ENCODE peak calls at places on chromosomes 3 and 15, in ten cellular contexts. H, N, K, T, P, O, I, U, Y and B are unnamed samples.
A peak's percentile ranks its signal among the peaks of the same experiment; 100 is the strongest.

GRCh38 chr3:54889731-54890130 is 38.1 kb downstream of the LRTM1 start:
- DNase-seq in H (no peak), N (no peak), K (no peak), T (no peak), P (no peak), O (no peak), I (no peak), U (no peak), Y (no peak), B (no peak)

GRCh38 chr3:24129549-24129948 is 184.5 kb downstream of the NR1D2 start:
- DNase-seq in H (no peak), N (peak; percentile 24), K (no peak), T (no peak), P (no peak), O (no peak), I (no peak), U (no peak), Y (peak; percentile 81), B (no peak)

GRCh38 chr15:39159833-39160232 is 421.0 kb upstream of the THBS1 start:
- DNase-seq in H (no peak), N (no peak), K (no peak), T (no peak), P (no peak), O (no peak), I (no peak), U (no peak), Y (no peak), B (no peak)

GRCh38 chr15:48802867-48803266 is 8.0 kb downstream of the CEP152 start:
- DNase-seq in H (no peak), N (no peak), K (no peak), T (no peak), P (no peak), O (no peak), I (no peak), U (no peak), Y (no peak), B (no peak)

GRCh38 chr3:42936157-42936981 is 30.4 kb downstream of the ZNF662 start:
- DNase-seq in H (no peak), N (no peak), K (no peak), T (no peak), P (no peak), O (no peak), I (peak; percentile 47), U (no peak), Y (no peak), B (no peak)

GRCh38 chr15:55277116-55277564 is 12.5 kb downstream of the RAB27A start:
- DNase-seq in H (peak; percentile 93), N (no peak), K (no peak), T (peak; percentile 23), P (no peak), O (no peak), I (no peak), U (no peak), Y (no peak), B (no peak)

GRCh38 chr15:67543348-67543718 is 830 bp downstream of the MAP2K5 start:
- DNase-seq in H (peak; percentile 27), N (no peak), K (no peak), T (no peak), P (peak; percentile 50), O (peak; percentile 23), I (no peak), U (no peak), Y (no peak), B (peak; percentile 45)

GRCh38 chr15:82043130-82043673 is 2.6 kb downstream of the MEX3B start:
- DNase-seq in H (no peak), N (no peak), K (no peak), T (no peak), P (no peak), O (no peak), I (no peak), U (no peak), Y (peak; percentile 16), B (no peak)

GRCh38 chr15:70190965-70191364 is 93.2 kb upstream of the TLE3 start:
- DNase-seq in H (no peak), N (no peak), K (no peak), T (no peak), P (no peak), O (no peak), I (no peak), U (no peak), Y (no peak), B (no peak)

GRCh38 chr15:33801954-33802353 is 166.3 kb upstream of the CHRM5 start:
- DNase-seq in H (no peak), N (no peak), K (no peak), T (no peak), P (no peak), O (no peak), I (no peak), U (no peak), Y (no peak), B (no peak)

GRCh38 chr3:63976166-63976861 is 47.0 kb downstream of the PSMD6 start:
- DNase-seq in H (no peak), N (no peak), K (no peak), T (no peak), P (no peak), O (no peak), I (no peak), U (no peak), Y (no peak), B (no peak)

GRCh38 chr3:12483364-12483763 is 916 bp upstream of the TSEN2 start:
- DNase-seq in H (no peak), N (no peak), K (no peak), T (no peak), P (no peak), O (no peak), I (no peak), U (no peak), Y (peak; percentile 23), B (no peak)

GRCh38 chr3:50193286-50193685 is 1.9 kb downstream of the GNAT1 start:
- DNase-seq in H (no peak), N (no peak), K (no peak), T (no peak), P (no peak), O (no peak), I (no peak), U (no peak), Y (no peak), B (no peak)

GRCh38 chr3:102053375-102053989 is 204.2 kb downstream of the NFKBIZ start:
- DNase-seq in H (peak; percentile 31), N (no peak), K (no peak), T (no peak), P (no peak), O (no peak), I (no peak), U (no peak), Y (no peak), B (no peak)

GRCh38 chr3:124850633-124851032 is 36.5 kb downstream of the ITGB5 start:
- DNase-seq in H (no peak), N (no peak), K (no peak), T (no peak), P (peak; percentile 30), O (no peak), I (no peak), U (no peak), Y (no peak), B (no peak)

GRCh38 chr3:46711305-46711704 is 6.4 kb downstream of the PRSS50 start:
- DNase-seq in H (no peak), N (no peak), K (no peak), T (no peak), P (peak; percentile 35), O (no peak), I (no peak), U (no peak), Y (no peak), B (no peak)

GRCh38 chr15:29636140-29636539 is 186.1 kb downstream of the TJP1 start:
- DNase-seq in H (no peak), N (no peak), K (no peak), T (no peak), P (no peak), O (no peak), I (no peak), U (no peak), Y (no peak), B (no peak)

GRCh38 chr3:66304293-66304692 is 83.5 kb downstream of the SLC25A26 start:
- DNase-seq in H (no peak), N (no peak), K (no peak), T (no peak), P (no peak), O (no peak), I (no peak), U (no peak), Y (no peak), B (no peak)

GRCh38 chr15:63663906-63664305 is 66.7 kb downstream of the FBXL22 start:
- DNase-seq in H (no peak), N (no peak), K (no peak), T (no peak), P (no peak), O (no peak), I (no peak), U (no peak), Y (no peak), B (no peak)

GRCh38 chr15:67120839-67121540 is 55.6 kb downstream of the SMAD3 start:
- DNase-seq in H (peak; percentile 79), N (no peak), K (no peak), T (peak; percentile 80), P (peak; percentile 60), O (peak; percentile 68), I (peak; percentile 96), U (peak; percentile 17), Y (no peak), B (no peak)

GRCh38 chr3:85502148-85502875 is 543.5 kb downstream of the CADM2 start:
- DNase-seq in H (no peak), N (no peak), K (no peak), T (no peak), P (no peak), O (no peak), I (no peak), U (no peak), Y (no peak), B (no peak)

GRCh38 chr3:111667621-111668239 is 72.6 kb upstream of the ZBED2 start:
- DNase-seq in H (peak; percentile 86), N (no peak), K (no peak), T (peak; percentile 75), P (no peak), O (peak; percentile 9), I (peak; percentile 39), U (no peak), Y (no peak), B (no peak)

GRCh38 chr15:88905576-88905975 is 7.6 kb downstream of the MFGE8 start:
- DNase-seq in H (no peak), N (no peak), K (no peak), T (no peak), P (no peak), O (no peak), I (no peak), U (no peak), Y (no peak), B (no peak)

GRCh38 chr15:56432304-56432703 is 32.6 kb downstream of the MNS1 start:
- DNase-seq in H (no peak), N (no peak), K (no peak), T (no peak), P (no peak), O (no peak), I (no peak), U (no peak), Y (no peak), B (no peak)

GRCh38 chr15:43100971-43101370 is 4.9 kb downstream of the UBR1 start:
- DNase-seq in H (no peak), N (no peak), K (no peak), T (no peak), P (no peak), O (no peak), I (no peak), U (no peak), Y (no peak), B (no peak)

GRCh38 chr15:80595391-80595790 is 99.7 kb upstream of the ABHD17C start:
- DNase-seq in H (peak; percentile 2), N (no peak), K (no peak), T (no peak), P (no peak), O (no peak), I (no peak), U (no peak), Y (no peak), B (no peak)

GRCh38 chr3:129195731-129196256 is 12.1 kb upstream of the CNBP start:
- DNase-seq in H (no peak), N (no peak), K (peak; percentile 45), T (no peak), P (peak; percentile 73), O (peak; percentile 61), I (peak; percentile 59), U (no peak), Y (no peak), B (no peak)

GRCh38 chr3:140198242-140198641 is 263.3 kb downstream of the CLSTN2 start:
- DNase-seq in H (no peak), N (peak; percentile 76), K (no peak), T (no peak), P (no peak), O (peak; percentile 69), I (no peak), U (peak; percentile 46), Y (no peak), B (no peak)